ENCODE peak calls at places on chromosome 18, in six cellular contexts. K, U, Z, C, F and Q are unnamed samples.

GRCh38 chr18:6729247-6730091 is at the start of gene ARHGAP28:
- DNase-seq in U (peak; percentile 87), F (peak; percentile 86), Z (peak; percentile 77), C (peak; percentile 92), K (no peak), Q (no peak)

GRCh38 chr18:74899554-74899953 is 301.9 kb downstream of the ZNF407 start:
- DNase-seq in U (no peak), F (no peak), K (no peak), C (no peak), Z (no peak), Q (no peak)

GRCh38 chr18:13577091-13577697 is 149.2 kb downstream of the FAM210A start:
- DNase-seq in U (no peak), F (no peak), C (peak; percentile 7), Z (peak; percentile 6), K (no peak), Q (no peak)

GRCh38 chr18:69216390-69216789 is 184.3 kb upstream of the DOK6 start:
- DNase-seq in U (no peak), K (no peak), F (no peak), C (no peak), Z (no peak), Q (no peak)

GRCh38 chr18:58344080-58344670 is 284.7 kb downstream of the ALPK2 start:
- DNase-seq in F (no peak), K (no peak), Z (no peak), U (no peak), C (no peak), Q (no peak)

GRCh38 chr18:76466410-76466991 is 28.5 kb downstream of the ZNF516 start:
- DNase-seq in U (peak; percentile 83), K (no peak), F (no peak), Z (no peak), C (no peak), Q (no peak)

GRCh38 chr18:11136241-11136640 is 13.1 kb downstream of the PIEZO2 start:
- DNase-seq in F (no peak), C (peak; percentile 69), K (no peak), U (no peak), Z (no peak), Q (no peak)

GRCh38 chr18:58668897-58669296 is 2.4 kb upstream of the MALT1 start:
- DNase-seq in C (peak; percentile 80), U (no peak), Z (no peak), F (no peak), K (no peak), Q (peak; percentile 44)

GRCh38 chr18:2310824-2311349 is 260.4 kb downstream of the METTL4 start:
- DNase-seq in K (no peak), F (no peak), U (no peak), Z (no peak), C (no peak), Q (no peak)

GRCh38 chr18:64111950-64112349 is 36.9 kb downstream of the LINC00305 start:
- DNase-seq in F (no peak), Z (no peak), U (no peak), C (no peak), K (no peak), Q (no peak)

GRCh38 chr18:74219056-74219455 is 70.7 kb downstream of the TIMM21 start:
- DNase-seq in C (no peak), Z (no peak), K (no peak), U (no peak), F (no peak), Q (no peak)

GRCh38 chr18:11994708-11995444 is 13.6 kb downstream of the IMPA2 start:
- DNase-seq in Z (no peak), F (peak; percentile 83), K (no peak), C (peak; percentile 27), U (peak; percentile 61), Q (peak; percentile 88)

GRCh38 chr18:55362303-55362702 is 225.7 kb downstream of the TCF4 start:
- DNase-seq in U (no peak), F (no peak), Z (no peak), K (no peak), C (no peak), Q (no peak)

GRCh38 chr18:3910507-3910906 is 460.5 kb downstream of the TGIF1 start:
- DNase-seq in U (no peak), Z (no peak), C (peak; percentile 68), F (no peak), K (no peak), Q (no peak)

GRCh38 chr18:75164479-75164878 is 44.5 kb downstream of the PTGR3 start:
- DNase-seq in C (no peak), U (no peak), F (no peak), K (no peak), Z (no peak), Q (no peak)

GRCh38 chr18:55268146-55268545 is 308.9 kb upstream of the CCDC68 start:
- DNase-seq in K (no peak), Z (no peak), U (no peak), C (no peak), F (no peak), Q (no peak)

GRCh38 chr18:48663931-48664847 is 125.4 kb downstream of the CTIF start:
- DNase-seq in C (peak; percentile 36), Z (no peak), K (no peak), F (peak; percentile 88), U (peak; percentile 90), Q (no peak)

GRCh38 chr18:7034924-7035323 is 82.7 kb downstream of the LAMA1 start:
- DNase-seq in F (no peak), C (no peak), Z (no peak), U (no peak), K (no peak), Q (no peak)

GRCh38 chr18:62586148-62586774 is 63.4 kb downstream of the ZCCHC2 start:
- DNase-seq in F (peak; percentile 85), C (peak; percentile 69), K (no peak), U (peak; percentile 90), Z (peak; percentile 7), Q (peak; percentile 21)

GRCh38 chr18:12679183-12679786 is 21.4 kb upstream of the SPIRE1 start:
- DNase-seq in C (peak; percentile 42), U (peak; percentile 79), Z (no peak), F (no peak), K (no peak), Q (no peak)

GRCh38 chr18:34330308-34330707 is 105.6 kb upstream of the NOL4 start:
- DNase-seq in Z (no peak), K (no peak), C (no peak), U (no peak), F (no peak), Q (no peak)

GRCh38 chr18:48694295-48694694 is 155.5 kb downstream of the CTIF start:
- DNase-seq in K (no peak), U (peak; percentile 21), F (no peak), Z (no peak), C (no peak), Q (no peak)

GRCh38 chr18:2898131-2898640 is 51.4 kb downstream of the EMILIN2 start:
- DNase-seq in U (no peak), Z (no peak), F (no peak), K (no peak), C (peak; percentile 43), Q (peak; percentile 52)

GRCh38 chr18:59725177-59725576 is 28.0 kb upstream of the CCBE1 start:
- DNase-seq in K (no peak), Z (no peak), C (no peak), F (no peak), U (no peak), Q (no peak)

GRCh38 chr18:9103488-9103887 is 989 bp downstream of the NDUFV2 start:
- DNase-seq in U (no peak), C (peak; percentile 49), Z (no peak), F (no peak), K (no peak), Q (no peak)

DNA sequence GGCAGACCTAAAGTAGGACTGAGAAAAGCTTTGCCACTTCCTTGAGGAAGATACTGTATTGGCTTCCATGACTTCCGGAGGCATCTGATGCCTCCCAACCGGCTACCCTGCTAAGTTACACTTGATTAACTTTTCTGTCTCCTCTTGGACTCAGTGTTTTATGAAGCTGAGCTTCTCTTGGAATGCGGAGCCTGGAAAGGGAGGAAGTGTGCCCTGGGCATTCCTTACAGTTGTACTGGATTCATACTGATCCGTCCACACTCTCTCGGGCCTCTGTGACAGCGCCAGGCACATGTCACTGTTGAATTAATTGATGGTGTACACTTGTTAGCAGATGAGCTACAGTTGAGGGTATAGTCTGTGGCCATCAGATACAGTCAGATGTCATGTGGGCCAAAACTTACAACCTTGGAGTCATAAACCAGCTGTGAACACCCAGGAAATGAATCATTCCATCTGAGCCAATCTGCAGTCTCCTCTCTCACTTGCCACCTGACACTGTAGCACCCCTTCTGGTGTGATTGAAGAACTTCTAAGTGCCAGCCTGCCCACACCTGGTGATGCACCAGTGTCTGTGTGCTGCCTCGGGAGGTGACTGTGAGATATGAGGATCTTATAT is 122.5 kb downstream of the FHOD3 start:
- DNase-seq in F (peak; percentile 43), Z (no peak), K (no peak), C (peak; percentile 21), U (no peak), Q (peak; percentile 67)
- H3K4me3 ChIP-seq in F (no peak overlapping the region), Z (no peak overlapping the region), K (no peak overlapping the region), C (no peak overlapping the region), U (no peak overlapping the region), Q (no peak overlapping the region)

DNA sequence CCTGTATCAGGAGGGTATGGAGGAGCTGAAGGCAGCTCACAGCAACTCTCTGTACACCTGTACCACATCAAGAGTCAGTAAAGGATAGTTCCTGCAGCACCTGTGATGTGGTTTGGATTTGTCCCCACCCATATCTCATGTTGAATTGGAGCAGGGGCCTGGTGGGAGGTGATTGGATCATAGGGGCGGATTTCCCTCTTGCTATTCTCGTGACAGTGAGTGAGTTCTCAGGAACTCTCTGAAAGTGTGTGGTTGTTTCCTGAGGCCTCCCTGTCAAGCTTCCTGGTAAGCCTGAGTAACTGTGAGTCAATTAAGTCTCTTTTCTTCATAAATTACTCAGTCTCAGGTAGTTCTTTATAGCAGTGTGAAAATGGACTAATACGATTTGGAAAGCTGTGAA is 28.9 kb downstream of the OSBPL1A start:
- DNase-seq in Z (no peak), K (no peak), C (peak; percentile 20), F (no peak), U (no peak), Q (peak; percentile 28)
- H3K36me3 ChIP-seq in Z (no peaks in the 10 kb centered on the region), K (no peaks in the 10 kb centered on the region), C (peaks cover 2% of the 10 kb centered on the region), F (peaks cover 17% of the 10 kb centered on the region), U (no peaks in the 10 kb centered on the region), Q (no peaks in the 10 kb centered on the region)

GRCh38 chr18:78309307-78309706 is 670.3 kb upstream of the SALL3 start:
- DNase-seq in U (no peak), K (no peak), F (no peak), Z (no peak), C (no peak), Q (no peak)

GRCh38 chr18:78304199-78304826 is 675.3 kb upstream of the SALL3 start:
- DNase-seq in Z (no peak), U (no peak), C (no peak), F (no peak), K (no peak), Q (no peak)

GRCh38 chr18:78305789-78306188 is 673.8 kb upstream of the SALL3 start:
- DNase-seq in F (no peak), K (no peak), Z (no peak), C (no peak), U (no peak), Q (no peak)

GRCh38 chr18:78309945-78310344 is 669.7 kb upstream of the SALL3 start:
- DNase-seq in U (no peak), K (no peak), F (no peak), C (no peak), Z (no peak), Q (no peak)
- TF ChIP-seq CTCF in U (no peak), K (no peak), F (no peak), C (no peak), Z (no peak), Q (no peak)

DNA sequence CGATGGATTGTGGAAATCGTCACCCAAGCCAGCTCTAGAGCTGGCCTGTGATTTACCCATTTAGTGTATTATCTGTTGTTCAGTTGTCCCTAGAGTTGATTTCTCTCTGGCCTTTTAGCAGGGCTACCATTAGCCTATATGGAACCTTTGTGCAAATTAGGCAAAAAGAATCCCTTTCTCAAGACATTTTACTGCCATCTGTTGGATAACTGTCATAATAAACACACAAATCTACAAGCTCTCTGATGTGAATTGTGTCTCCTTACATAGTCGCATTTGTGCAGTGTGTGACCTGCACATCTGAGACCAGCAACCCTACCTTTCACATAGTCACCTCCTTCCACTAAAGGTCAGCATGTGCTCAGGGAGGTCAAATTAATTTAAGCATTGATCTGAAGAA is 34.0 kb downstream of the LOXHD1 start:
- DNase-seq in U (no peak), F (no peak), K (no peak), C (peak; percentile 15), Z (no peak), Q (no peak)
- H3K4me3 ChIP-seq in U (no peak overlapping the region), F (no peak overlapping the region), K (no peak overlapping the region), C (no peak overlapping the region), Z (no peak overlapping the region), Q (no peak overlapping the region)